ENCODE peak calls at places on chromosome 22, in four cellular contexts. One of them, this sample, is unnamed. For H3K4me1, the result is how much of the 10 kb centered on the place peaks cover.

GRCh38 chr22:34111210-34111824 is 191.0 kb upstream of the LARGE1 start:
- DNase-seq in HCT116: no peak
- DNase-seq in H1: no peak
- DNase-seq in K562: peak
- DNase-seq in this sample: no peak

GRCh38 chr22:33117821-33118220 is 59.6 kb upstream of the SYN3 start:
- DNase-seq in HCT116: no peak
- DNase-seq in H1: no peak
- DNase-seq in K562: no peak
- DNase-seq in this sample: no peak

GRCh38 chr22:50221410-50222300 is 20.8 kb downstream of the SELENOO start:
- DNase-seq in HCT116: no peak
- DNase-seq in H1: no peak
- DNase-seq in K562: no peak
- DNase-seq in this sample: no peak

GRCh38 chr22:49492308-49492707 is 335.4 kb downstream of the BRD1 start:
- DNase-seq in HCT116: no peak
- DNase-seq in H1: no peak
- DNase-seq in K562: no peak
- DNase-seq in this sample: no peak

GRCh38 chr22:21593406-21594232 is 26.1 kb downstream of the UBE2L3 start:
- DNase-seq in HCT116: no peak
- DNase-seq in H1: no peak
- DNase-seq in K562: peak
- DNase-seq in this sample: no peak

GRCh38 chr22:28759861-28760560 is 12.5 kb upstream of the CCDC117 start:
- DNase-seq in HCT116: no peak
- DNase-seq in H1: peak
- DNase-seq in K562: no peak
- DNase-seq in this sample: peak

GRCh38 chr22:20267441-20268288 is 453 bp downstream of the RTN4R start:
- DNase-seq in HCT116: no peak
- DNase-seq in H1: no peak
- DNase-seq in K562: peak
- DNase-seq in this sample: no peak

GRCh38 chr22:50018608-50019291 is 6.2 kb upstream of the IL17REL start:
- DNase-seq in HCT116: no peak
- DNase-seq in H1: no peak
- DNase-seq in K562: no peak
- DNase-seq in this sample: no peak

GRCh38 chr22:40426671-40427070 is 56.3 kb downstream of the SGSM3 start:
- DNase-seq in HCT116: no peak
- DNase-seq in H1: no peak
- DNase-seq in K562: no peak
- DNase-seq in this sample: no peak

GRCh38 chr22:31899661-31900060 is 44.7 kb upstream of the YWHAH start:
- DNase-seq in HCT116: no peak
- DNase-seq in H1: no peak
- DNase-seq in K562: no peak
- DNase-seq in this sample: no peak

GRCh38 chr22:26172389-26172990 is 3.2 kb downstream of the SEZ6L start:
- DNase-seq in HCT116: peak
- DNase-seq in H1: no peak
- DNase-seq in K562: peak
- DNase-seq in this sample: no peak

GRCh38 chr22:41619979-41620645 is 731 bp downstream of the DESI1 start:
- DNase-seq in HCT116: no peak
- DNase-seq in H1: no peak
- DNase-seq in K562: peak
- DNase-seq in this sample: no peak

GRCh38 chr22:37739611-37740049 is 42.8 kb downstream of the TRIOBP start:
- DNase-seq in HCT116: no peak
- DNase-seq in H1: no peak
- DNase-seq in K562: no peak
- DNase-seq in this sample: no peak

GRCh38 chr22:37187552-37187890 is 526 bp downstream of the C1QTNF6 start:
- DNase-seq in HCT116: no peak
- DNase-seq in H1: no peak
- DNase-seq in K562: no peak
- DNase-seq in this sample: no peak

GRCh38 chr22:48804811-48805301 is 1022.8 kb downstream of the BRD1 start:
- DNase-seq in HCT116: no peak
- DNase-seq in H1: no peak
- DNase-seq in K562: no peak
- DNase-seq in this sample: no peak

GRCh38 chr22:20890975-20891374 is 26.2 kb upstream of the CRKL start:
- DNase-seq in HCT116: no peak
- DNase-seq in H1: no peak
- DNase-seq in K562: no peak
- DNase-seq in this sample: no peak

GRCh38 chr22:41915035-41915782 is at the start of gene SHISA8:
- DNase-seq in HCT116: no peak
- DNase-seq in H1: no peak
- DNase-seq in K562: peak
- DNase-seq in this sample: no peak

GRCh38 chr22:48954781-48955311 is 872.8 kb downstream of the BRD1 start:
- DNase-seq in HCT116: no peak
- DNase-seq in H1: no peak
- DNase-seq in K562: no peak
- DNase-seq in this sample: no peak

GRCh38 chr22:19823638-19824196 is 31.0 kb downstream of the GNB1L start:
- DNase-seq in HCT116: no peak
- DNase-seq in H1: no peak
- DNase-seq in K562: no peak
- DNase-seq in this sample: no peak

GRCh38 chr22:19730662-19731360 is 7.5 kb downstream of the GP1BB start:
- DNase-seq in HCT116: peak
- DNase-seq in H1: no peak
- DNase-seq in K562: peak
- DNase-seq in this sample: no peak

GRCh38 chr22:27226666-27227065 is 569.3 kb downstream of the MIAT start:
- DNase-seq in HCT116: no peak
- DNase-seq in H1: no peak
- DNase-seq in K562: no peak
- DNase-seq in this sample: no peak

GRCh38 chr22:19223617-19224016 is 45.1 kb upstream of the SLC25A1 start:
- DNase-seq in HCT116: no peak
- DNase-seq in H1: no peak
- DNase-seq in K562: no peak
- DNase-seq in this sample: no peak

GRCh38 chr22:49027122-49027670 is 800.5 kb downstream of the BRD1 start:
- DNase-seq in HCT116: no peak
- DNase-seq in H1: no peak
- DNase-seq in K562: no peak
- DNase-seq in this sample: no peak

GRCh38 chr22:32219030-32219429 is 14.2 kb upstream of the RFPL2 start:
- DNase-seq in HCT116: no peak
- DNase-seq in H1: no peak
- DNase-seq in K562: no peak
- DNase-seq in this sample: no peak

GRCh38 chr22:24289138-24289537 is 18.5 kb downstream of the SPECC1L start:
- DNase-seq in HCT116: no peak
- DNase-seq in H1: no peak
- DNase-seq in K562: no peak
- DNase-seq in this sample: no peak

GRCh38 chr22:19704355-19705015 is 9.8 kb upstream of the SEPTIN5 start:
- DNase-seq in HCT116: no peak
- DNase-seq in H1: no peak
- DNase-seq in K562: no peak
- DNase-seq in this sample: no peak

GRCh38 chr22:37844904-37845334 is 785 bp upstream of the ANKRD54 start:
- DNase-seq in HCT116: no peak
- DNase-seq in H1: no peak
- DNase-seq in K562: no peak
- DNase-seq in this sample: no peak

GRCh38 chr22:19841641-19842385 is 12.9 kb downstream of the GNB1L start:
- DNase-seq in HCT116: no peak
- DNase-seq in H1: no peak
- DNase-seq in K562: no peak
- DNase-seq in this sample: no peak

GRCh38 chr22:49202226-49202625 is 625.4 kb downstream of the BRD1 start:
- DNase-seq in HCT116: no peak
- DNase-seq in H1: no peak
- DNase-seq in K562: no peak
- DNase-seq in this sample: no peak

GRCh38 chr22:49964493-49965290 is 4.1 kb downstream of the PIM3 start:
- DNase-seq in HCT116: no peak
- DNase-seq in H1: no peak
- DNase-seq in K562: no peak
- DNase-seq in this sample: no peak

GRCh38 chr22:49969751-49970527 is 9.4 kb downstream of the PIM3 start:
- DNase-seq in HCT116: no peak
- DNase-seq in H1: no peak
- DNase-seq in K562: no peak
- DNase-seq in this sample: no peak

GRCh38 chr22:37303821-37304274 is 21.5 kb downstream of the CYTH4 start:
- DNase-seq in HCT116: peak
- DNase-seq in H1: no peak
- DNase-seq in K562: peak
- DNase-seq in this sample: no peak

GRCh38 chr22:41274856-41275255 is 11.1 kb downstream of the RANGAP1 start:
- DNase-seq in HCT116: no peak
- DNase-seq in H1: no peak
- DNase-seq in K562: no peak
- DNase-seq in this sample: no peak

GRCh38 chr22:20957118-20957690 is 9.9 kb upstream of the AIFM3 start:
- DNase-seq in HCT116: no peak
- DNase-seq in H1: no peak
- DNase-seq in K562: no peak
- DNase-seq in this sample: no peak

GRCh38 chr22:49728566-49729271 is 99.0 kb downstream of the BRD1 start:
- DNase-seq in HCT116: no peak
- DNase-seq in H1: no peak
- DNase-seq in K562: no peak
- DNase-seq in this sample: no peak

GRCh38 chr22:48607901-48608650 is 1219.6 kb downstream of the BRD1 start:
- DNase-seq in HCT116: no peak
- DNase-seq in H1: no peak
- DNase-seq in K562: no peak
- DNase-seq in this sample: no peak

GRCh38 chr22:20061481-20061861 is 18.6 kb upstream of the DGCR8 start:
- DNase-seq in HCT116: no peak
- DNase-seq in H1: no peak
- DNase-seq in K562: no peak
- DNase-seq in this sample: no peak

GRCh38 chr22:28414017-28414416 is 265.6 kb downstream of the TTC28 start:
- DNase-seq in HCT116: no peak
- DNase-seq in H1: no peak
- DNase-seq in K562: no peak
- DNase-seq in this sample: no peak

GRCh38 chr22:44755418-44755817 is 3.0 kb downstream of the ARHGAP8 start:
- DNase-seq in HCT116: no peak
- DNase-seq in H1: no peak
- DNase-seq in K562: no peak
- DNase-seq in this sample: no peak

GRCh38 chr22:44750481-44750880 is 1.9 kb upstream of the ARHGAP8 start:
- DNase-seq in HCT116: no peak
- DNase-seq in H1: no peak
- DNase-seq in K562: no peak
- DNase-seq in this sample: no peak

GRCh38 chr22:44753189-44754042 is 1.0 kb downstream of the ARHGAP8 start:
- DNase-seq in HCT116: no peak
- DNase-seq in H1: no peak
- DNase-seq in K562: no peak
- DNase-seq in this sample: no peak

GRCh38 chr22:44755000-44755399 is 2.6 kb downstream of the ARHGAP8 start:
- DNase-seq in HCT116: no peak
- DNase-seq in H1: no peak
- DNase-seq in K562: no peak
- DNase-seq in this sample: no peak

GRCh38 chr22:44752285-44753188 is at the start of gene ARHGAP8:
- DNase-seq in HCT116: no peak
- DNase-seq in H1: no peak
- DNase-seq in K562: no peak
- DNase-seq in this sample: no peak
- TF ChIP-seq EGR1 in HCT116: no peak
- TF ChIP-seq EGR1 in H1: no peak
- TF ChIP-seq EGR1 in K562: peak
- TF ChIP-seq EGR1 in this sample: no peak

GRCh38 chr22:43001271-43002197 is 13.4 kb downstream of the PACSIN2 start:
- DNase-seq in HCT116: no peak
- DNase-seq in H1: no peak
- DNase-seq in K562: no peak
- DNase-seq in this sample: no peak
- H3K4me1 ChIP-seq in HCT116: half or more
- H3K4me1 ChIP-seq in H1: under half
- H3K4me1 ChIP-seq in K562: under half
- H3K4me1 ChIP-seq in this sample: half or more

DNA sequence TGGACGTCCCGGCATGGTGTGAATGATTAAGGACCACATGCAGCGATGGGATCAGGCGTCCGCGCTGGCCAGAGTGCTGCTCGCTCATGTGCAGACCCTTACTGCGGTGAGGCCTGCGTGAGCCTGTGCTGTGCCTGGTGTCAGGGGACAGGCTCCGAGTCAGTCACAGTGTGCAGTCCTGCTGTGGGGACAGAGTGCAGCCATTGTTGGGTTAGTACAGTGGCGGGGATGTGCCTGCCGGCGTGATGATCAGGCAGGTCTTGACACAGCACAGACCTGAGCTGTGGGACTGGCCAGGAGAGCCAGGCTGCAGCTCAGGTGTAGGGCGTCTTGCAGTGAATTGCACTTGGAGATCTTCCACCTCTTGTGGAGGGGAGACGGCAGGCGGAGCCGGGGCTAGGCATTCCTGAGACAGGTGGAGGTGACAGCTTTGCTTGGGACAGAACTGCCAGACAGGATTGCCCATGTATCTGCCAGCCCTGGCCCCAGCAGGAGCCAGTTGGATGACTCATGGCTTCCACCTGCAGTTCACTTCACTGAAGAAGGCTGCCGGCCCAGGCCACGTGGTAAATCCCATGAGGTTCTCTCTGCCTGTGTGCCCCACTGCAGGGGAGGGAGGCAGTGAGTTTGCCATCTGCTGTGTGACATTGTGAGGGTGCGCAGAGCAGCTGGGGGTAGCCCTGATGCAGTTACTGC is 17.3 kb downstream of the TRMU start:
- DNase-seq in HCT116: no peak
- DNase-seq in H1: no peak
- DNase-seq in K562: no peak
- DNase-seq in this sample: no peak
- TF ChIP-seq EGR1 in HCT116: no peak
- TF ChIP-seq EGR1 in H1: no peak
- TF ChIP-seq EGR1 in K562: no peak
- TF ChIP-seq EGR1 in this sample: no peak

DNA sequence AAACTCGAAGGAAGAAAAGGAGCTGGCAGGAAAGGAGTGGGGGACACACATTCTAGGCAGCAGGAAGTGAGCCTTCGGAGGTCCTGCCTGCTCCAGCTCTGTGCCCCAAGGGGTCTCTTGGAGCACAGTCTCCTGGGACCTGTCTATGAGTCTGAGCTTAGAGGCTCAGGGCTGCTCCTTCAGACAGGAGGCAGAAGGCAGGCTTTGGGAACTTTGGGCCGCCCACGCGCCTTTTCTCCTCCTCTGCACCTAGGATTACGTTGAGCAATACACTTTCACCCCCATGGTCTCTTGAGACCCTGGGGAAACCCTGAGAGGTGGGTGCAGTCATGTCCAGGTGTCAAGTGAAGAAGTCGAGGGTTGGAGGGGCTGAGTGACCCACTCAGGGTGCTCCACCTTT is 965 bp downstream of the TCN2 start:
- DNase-seq in HCT116: no peak
- DNase-seq in H1: no peak
- DNase-seq in K562: no peak
- DNase-seq in this sample: no peak
- H3K4me1 ChIP-seq in HCT116: under half
- H3K4me1 ChIP-seq in H1: under half
- H3K4me1 ChIP-seq in K562: under half
- H3K4me1 ChIP-seq in this sample: half or more

This sample was measured in GM12878.